ENCODE peak calls at places on chromosomes 5 and 9, in four cellular contexts. One of them, this sample, is unnamed.

GRCh38 chr5:93512799-93513198 is 68.2 kb downstream of the NR2F1-AS1 start:
- DNase-seq in neuronal stem cell: no peak
- DNase-seq in KG1: no peak
- DNase-seq in memory B cell: no peak
- DNase-seq in this sample: no peak

GRCh38 chr9:135329571-135330306 is 149.8 kb upstream of the PPP1R26 start:
- DNase-seq in neuronal stem cell: no peak
- DNase-seq in KG1: no peak
- DNase-seq in memory B cell: peak; percentile 5
- DNase-seq in this sample: no peak

GRCh38 chr5:110790673-110791072 is 51.9 kb downstream of the SLC25A46 start:
- DNase-seq in neuronal stem cell: no peak
- DNase-seq in KG1: no peak
- DNase-seq in memory B cell: no peak
- DNase-seq in this sample: no peak

GRCh38 chr5:156991714-156992113 is 28.7 kb upstream of the TIMD4 start:
- DNase-seq in neuronal stem cell: no peak
- DNase-seq in KG1: no peak
- DNase-seq in memory B cell: no peak
- DNase-seq in this sample: no peak

GRCh38 chr5:66323142-66323890 is 179.2 kb downstream of the SREK1 start:
- DNase-seq in neuronal stem cell: no peak
- DNase-seq in KG1: no peak
- DNase-seq in memory B cell: no peak
- DNase-seq in this sample: no peak

GRCh38 chr9:96686638-96687335 is 31.7 kb upstream of the PRXL2C start:
- DNase-seq in neuronal stem cell: peak; percentile 56
- DNase-seq in KG1: no peak
- DNase-seq in memory B cell: peak; percentile 71
- DNase-seq in this sample: peak; percentile 89

GRCh38 chr5:11656940-11657339 is 247.3 kb downstream of the CTNND2 start:
- DNase-seq in neuronal stem cell: no peak
- DNase-seq in KG1: no peak
- DNase-seq in memory B cell: no peak
- DNase-seq in this sample: no peak

GRCh38 chr9:97638666-97639065 is 5.0 kb downstream of the NCBP1 start:
- DNase-seq in neuronal stem cell: no peak
- DNase-seq in KG1: no peak
- DNase-seq in memory B cell: no peak
- DNase-seq in this sample: peak; percentile 3

This sample was measured in cardiac muscle cell.